ENCODE peak calls at places on chromosome 9, in six cellular contexts. One of them, this sample, is unnamed.

GRCh38 chr9:98356953-98357352 is 101.5 kb upstream of the TBC1D2 start:
- DNase-seq in H9: no peak
- DNase-seq in IMR-90: peak
- DNase-seq in H1: no peak
- DNase-seq in mesenchymal stem cell: no peak
- DNase-seq in trophoblast cell: no peak
- DNase-seq in this sample: no peak

GRCh38 chr9:134188421-134189166 is 24.2 kb upstream of the RNU6ATAC start:
- DNase-seq in H9: no peak
- DNase-seq in IMR-90: no peak
- DNase-seq in H1: no peak
- DNase-seq in mesenchymal stem cell: no peak
- DNase-seq in trophoblast cell: no peak
- DNase-seq in this sample: no peak

GRCh38 chr9:16673171-16673570 is 197.3 kb downstream of the BNC2 start:
- DNase-seq in H9: no peak
- DNase-seq in IMR-90: peak
- DNase-seq in H1: no peak
- DNase-seq in mesenchymal stem cell: no peak
- DNase-seq in trophoblast cell: no peak
- DNase-seq in this sample: no peak

GRCh38 chr9:93266521-93267001 is 82.6 kb downstream of the WNK2 start:
- DNase-seq in H9: no peak
- DNase-seq in IMR-90: no peak
- DNase-seq in H1: no peak
- DNase-seq in mesenchymal stem cell: no peak
- DNase-seq in trophoblast cell: no peak
- DNase-seq in this sample: no peak

GRCh38 chr9:124054671-124055212 is 43.2 kb downstream of the LHX2 start:
- DNase-seq in H9: no peak
- DNase-seq in IMR-90: peak
- DNase-seq in H1: no peak
- DNase-seq in mesenchymal stem cell: peak
- DNase-seq in trophoblast cell: peak
- DNase-seq in this sample: no peak

GRCh38 chr9:80649001-80649420 is 1040.3 kb downstream of the TLE1 start:
- DNase-seq in H9: no peak
- DNase-seq in IMR-90: peak
- DNase-seq in H1: no peak
- DNase-seq in mesenchymal stem cell: peak
- DNase-seq in trophoblast cell: peak
- DNase-seq in this sample: no peak

GRCh38 chr9:32825203-32825602 is 41.9 kb downstream of the TMEM215 start:
- DNase-seq in H9: no peak
- DNase-seq in IMR-90: no peak
- DNase-seq in H1: no peak
- DNase-seq in mesenchymal stem cell: no peak
- DNase-seq in trophoblast cell: no peak
- DNase-seq in this sample: no peak

GRCh38 chr9:72149231-72149975 is at the start of gene GDA:
- DNase-seq in H9: peak
- DNase-seq in IMR-90: no peak
- DNase-seq in H1: peak
- DNase-seq in mesenchymal stem cell: no peak
- DNase-seq in trophoblast cell: peak
- DNase-seq in this sample: peak

GRCh38 chr9:91903126-91903911 is 46.7 kb downstream of the ROR2 start:
- DNase-seq in H9: no peak
- DNase-seq in IMR-90: no peak
- DNase-seq in H1: no peak
- DNase-seq in mesenchymal stem cell: no peak
- DNase-seq in trophoblast cell: no peak
- DNase-seq in this sample: no peak

GRCh38 chr9:130675396-130675795 is 11.0 kb downstream of the PRDM12 start:
- DNase-seq in H9: no peak
- DNase-seq in IMR-90: no peak
- DNase-seq in H1: no peak
- DNase-seq in mesenchymal stem cell: no peak
- DNase-seq in trophoblast cell: no peak
- DNase-seq in this sample: no peak

GRCh38 chr9:17204611-17205165 is 69.8 kb downstream of the CNTLN start:
- DNase-seq in H9: no peak
- DNase-seq in IMR-90: no peak
- DNase-seq in H1: no peak
- DNase-seq in mesenchymal stem cell: no peak
- DNase-seq in trophoblast cell: no peak
- DNase-seq in this sample: peak

GRCh38 chr9:115673599-115673998 is 480.0 kb upstream of the PAPPA start:
- DNase-seq in H9: no peak
- DNase-seq in IMR-90: peak
- DNase-seq in H1: no peak
- DNase-seq in mesenchymal stem cell: peak
- DNase-seq in trophoblast cell: peak
- DNase-seq in this sample: no peak

GRCh38 chr9:134546231-134546731 is 95.3 kb upstream of the COL5A1 start:
- DNase-seq in H9: no peak
- DNase-seq in IMR-90: peak
- DNase-seq in H1: no peak
- DNase-seq in mesenchymal stem cell: peak
- DNase-seq in trophoblast cell: no peak
- DNase-seq in this sample: no peak

GRCh38 chr9:3760031-3760430 is 234.2 kb upstream of the RFX3 start:
- DNase-seq in H9: no peak
- DNase-seq in IMR-90: peak
- DNase-seq in H1: no peak
- DNase-seq in mesenchymal stem cell: peak
- DNase-seq in trophoblast cell: no peak
- DNase-seq in this sample: peak

GRCh38 chr9:33287087-33287490 is 3.2 kb upstream of the NFX1 start:
- DNase-seq in H9: peak
- DNase-seq in IMR-90: peak
- DNase-seq in H1: no peak
- DNase-seq in mesenchymal stem cell: peak
- DNase-seq in trophoblast cell: peak
- DNase-seq in this sample: no peak

GRCh38 chr9:105187781-105188180 is 56.7 kb upstream of the SLC44A1 start:
- DNase-seq in H9: no peak
- DNase-seq in IMR-90: peak
- DNase-seq in H1: no peak
- DNase-seq in mesenchymal stem cell: peak
- DNase-seq in trophoblast cell: no peak
- DNase-seq in this sample: no peak

GRCh38 chr9:69391946-69392345 is 66.9 kb downstream of the ENTREP1 start:
- DNase-seq in H9: no peak
- DNase-seq in IMR-90: no peak
- DNase-seq in H1: no peak
- DNase-seq in mesenchymal stem cell: no peak
- DNase-seq in trophoblast cell: no peak
- DNase-seq in this sample: no peak

GRCh38 chr9:37119360-37119759 is 1.0 kb upstream of the ZCCHC7 start:
- DNase-seq in H9: no peak
- DNase-seq in IMR-90: no peak
- DNase-seq in H1: no peak
- DNase-seq in mesenchymal stem cell: no peak
- DNase-seq in trophoblast cell: no peak
- DNase-seq in this sample: no peak

GRCh38 chr9:133468374-133468773 is 8.6 kb downstream of the CACFD1 start:
- DNase-seq in H9: no peak
- DNase-seq in IMR-90: no peak
- DNase-seq in H1: no peak
- DNase-seq in mesenchymal stem cell: no peak
- DNase-seq in trophoblast cell: no peak
- DNase-seq in this sample: no peak

GRCh38 chr9:134318481-134318891 is 7.8 kb upstream of the RXRA start:
- DNase-seq in H9: no peak
- DNase-seq in IMR-90: no peak
- DNase-seq in H1: no peak
- DNase-seq in mesenchymal stem cell: no peak
- DNase-seq in trophoblast cell: no peak
- DNase-seq in this sample: no peak

GRCh38 chr9:113559834-113560620 is 96.5 kb downstream of the RGS3 start:
- DNase-seq in H9: no peak
- DNase-seq in IMR-90: no peak
- DNase-seq in H1: no peak
- DNase-seq in mesenchymal stem cell: no peak
- DNase-seq in trophoblast cell: no peak
- DNase-seq in this sample: no peak

GRCh38 chr9:133496901-133497411 is 18.1 kb upstream of the SLC2A6 start:
- DNase-seq in H9: no peak
- DNase-seq in IMR-90: no peak
- DNase-seq in H1: no peak
- DNase-seq in mesenchymal stem cell: no peak
- DNase-seq in trophoblast cell: no peak
- DNase-seq in this sample: no peak

GRCh38 chr9:16985559-16986348 is 115.3 kb upstream of the BNC2 start:
- DNase-seq in H9: no peak
- DNase-seq in IMR-90: peak
- DNase-seq in H1: no peak
- DNase-seq in mesenchymal stem cell: no peak
- DNase-seq in trophoblast cell: no peak
- DNase-seq in this sample: no peak

GRCh38 chr9:86406366-86406765 is 52.2 kb upstream of the TUT7 start:
- DNase-seq in H9: no peak
- DNase-seq in IMR-90: peak
- DNase-seq in H1: no peak
- DNase-seq in mesenchymal stem cell: peak
- DNase-seq in trophoblast cell: peak
- DNase-seq in this sample: no peak

GRCh38 chr9:78210841-78211301 is 25.0 kb upstream of the CEP78 start:
- DNase-seq in H9: no peak
- DNase-seq in IMR-90: no peak
- DNase-seq in H1: no peak
- DNase-seq in mesenchymal stem cell: no peak
- DNase-seq in trophoblast cell: no peak
- DNase-seq in this sample: no peak

GRCh38 chr9:114364528-114365041 is 23.2 kb downstream of the AKNA start:
- DNase-seq in H9: no peak
- DNase-seq in IMR-90: no peak
- DNase-seq in H1: no peak
- DNase-seq in mesenchymal stem cell: no peak
- DNase-seq in trophoblast cell: peak
- DNase-seq in this sample: no peak

GRCh38 chr9:127789179-127789578 is 3.3 kb downstream of the CDK9 start:
- DNase-seq in H9: no peak
- DNase-seq in IMR-90: no peak
- DNase-seq in H1: no peak
- DNase-seq in mesenchymal stem cell: no peak
- DNase-seq in trophoblast cell: no peak
- DNase-seq in this sample: no peak

DNA sequence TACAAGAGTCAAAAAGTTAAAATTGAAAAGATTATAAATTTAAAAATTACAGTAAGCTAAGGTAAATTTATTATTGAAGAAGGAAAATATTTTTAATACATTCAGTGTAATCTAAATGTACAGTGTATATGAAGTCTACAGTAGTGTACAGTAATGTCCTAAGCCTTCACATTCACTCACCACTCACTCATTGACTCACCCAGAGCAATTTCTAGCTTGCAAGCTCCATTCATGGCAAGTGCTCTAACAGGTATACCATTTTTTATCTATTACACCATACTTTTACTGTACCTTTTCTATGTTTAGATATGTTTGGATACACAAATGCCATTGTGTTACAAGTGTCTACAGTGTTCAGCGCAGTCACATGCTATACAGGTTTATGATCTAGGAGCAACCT is 389.7 kb downstream of the RASEF start:
- DNase-seq in H9: no peak
- DNase-seq in IMR-90: no peak
- DNase-seq in H1: no peak
- DNase-seq in mesenchymal stem cell: no peak
- DNase-seq in trophoblast cell: no peak
- DNase-seq in this sample: no peak
- H3K27ac ChIP-seq in H9: no peak
- H3K27ac ChIP-seq in IMR-90: no peak
- H3K27ac ChIP-seq in H1: no peak
- H3K27ac ChIP-seq in mesenchymal stem cell: no peak
- H3K27ac ChIP-seq in trophoblast cell: no peak
- H3K27ac ChIP-seq in this sample: no peak

GRCh38 chr9:136597965-136598364 is 52.1 kb upstream of the NOTCH1 start:
- DNase-seq in H9: no peak
- DNase-seq in IMR-90: no peak
- DNase-seq in H1: no peak
- DNase-seq in mesenchymal stem cell: no peak
- DNase-seq in trophoblast cell: no peak
- DNase-seq in this sample: no peak

GRCh38 chr9:136596630-136597031 is 50.8 kb upstream of the NOTCH1 start:
- DNase-seq in H9: no peak
- DNase-seq in IMR-90: no peak
- DNase-seq in H1: no peak
- DNase-seq in mesenchymal stem cell: no peak
- DNase-seq in trophoblast cell: no peak
- DNase-seq in this sample: no peak

GRCh38 chr9:136597141-136597885 is 51.5 kb upstream of the NOTCH1 start:
- DNase-seq in H9: no peak
- DNase-seq in IMR-90: no peak
- DNase-seq in H1: no peak
- DNase-seq in mesenchymal stem cell: no peak
- DNase-seq in trophoblast cell: no peak
- DNase-seq in this sample: no peak

GRCh38 chr9:136599811-136600660 is 54.2 kb upstream of the NOTCH1 start:
- DNase-seq in H9: no peak
- DNase-seq in IMR-90: no peak
- DNase-seq in H1: no peak
- DNase-seq in mesenchymal stem cell: no peak
- DNase-seq in trophoblast cell: no peak
- DNase-seq in this sample: no peak

GRCh38 chr9:136599074-136599531 is 53.3 kb upstream of the NOTCH1 start:
- DNase-seq in H9: no peak
- DNase-seq in IMR-90: no peak
- DNase-seq in H1: no peak
- DNase-seq in mesenchymal stem cell: no peak
- DNase-seq in trophoblast cell: no peak
- DNase-seq in this sample: no peak
- H2AK5ac ChIP-seq in H9: no peak
- H2AK5ac ChIP-seq in IMR-90: no peak
- H2AK5ac ChIP-seq in H1: peak
- H2AK5ac ChIP-seq in mesenchymal stem cell: no peak
- H2AK5ac ChIP-seq in trophoblast cell: peak
- H2AK5ac ChIP-seq in this sample: peak

GRCh38 chr9:15295761-15296405 is 11.1 kb downstream of the TTC39B start:
- DNase-seq in H9: no peak
- DNase-seq in IMR-90: peak
- DNase-seq in H1: no peak
- DNase-seq in mesenchymal stem cell: peak
- DNase-seq in trophoblast cell: no peak
- DNase-seq in this sample: no peak
- H2AFZ ChIP-seq in H9: no peak
- H2AFZ ChIP-seq in IMR-90: peak
- H2AFZ ChIP-seq in H1: no peak
- H2AFZ ChIP-seq in mesenchymal stem cell: no peak
- H2AFZ ChIP-seq in trophoblast cell: no peak
- H2AFZ ChIP-seq in this sample: peak

DNA sequence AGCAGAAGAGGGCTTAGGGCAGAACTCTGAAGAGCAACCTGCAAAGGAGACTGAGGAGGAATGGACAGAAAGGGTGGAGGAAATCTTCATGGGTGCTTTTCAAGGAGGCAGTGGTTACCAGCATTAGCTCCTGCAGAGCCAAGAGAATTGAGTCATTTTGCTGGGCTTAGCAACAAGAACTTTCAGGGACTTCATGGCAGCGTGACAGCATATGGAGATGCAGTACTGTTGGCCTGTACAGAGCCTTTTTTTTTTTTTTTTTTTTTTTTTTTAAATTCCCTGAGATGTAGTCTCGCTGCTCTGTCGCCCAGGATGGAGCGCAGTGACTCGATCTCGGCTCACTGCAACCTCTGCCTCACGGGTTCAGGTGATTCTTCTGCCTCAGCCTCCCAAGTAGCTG is 296.0 kb upstream of the DMRT1 start:
- DNase-seq in H9: no peak
- DNase-seq in IMR-90: no peak
- DNase-seq in H1: no peak
- DNase-seq in mesenchymal stem cell: no peak
- DNase-seq in trophoblast cell: no peak
- DNase-seq in this sample: no peak
- H3K27ac ChIP-seq in H9: no peak
- H3K27ac ChIP-seq in IMR-90: no peak
- H3K27ac ChIP-seq in H1: no peak
- H3K27ac ChIP-seq in mesenchymal stem cell: no peak
- H3K27ac ChIP-seq in trophoblast cell: no peak
- H3K27ac ChIP-seq in this sample: no peak